ENCODE peak calls at places on chromosomes 11 and 22, in ten cellular contexts. W is MCF 10A, H is heart right ventricle, S is fibroblast of the conjunctiva, G is AML-193, M is NCI-H774, P is GM12865, B is mucosa of descending colon, Z is choroid plexus epithelial cell, L is left kidney. R is an unnamed sample.

GRCh38 chr11:74138021-74138420 is 32.8 kb downstream of the C2CD3 start:
- DNase-seq in W (no peak), H (no peak), S (no peak), G (no peak), M (no peak), P (no peak), B (no peak), Z (peak; percentile 59), L (no peak), R (no peak)

GRCh38 chr11:3616721-3617460 is 24.9 kb downstream of the ART5 start:
- DNase-seq in W (no peak), H (no peak), S (no peak), G (no peak), M (no peak), P (no peak), B (no peak), Z (peak; percentile 66), L (peak; percentile 36), R (no peak)

GRCh38 chr11:86291466-86292262 is 10.4 kb upstream of the HIKESHI start:
- DNase-seq in W (peak; percentile 77), H (no peak), S (peak; percentile 24), G (peak; percentile 64), M (peak; percentile 64), P (peak; percentile 73), B (no peak), Z (peak; percentile 55), L (peak; percentile 78), R (no peak)

GRCh38 chr11:106950067-106950491 is 68.2 kb downstream of the GUCY1A2 start:
- DNase-seq in W (peak; percentile 79), H (no peak), S (no peak), G (no peak), M (peak; percentile 17), P (no peak), B (no peak), Z (no peak), L (no peak), R (no peak)

GRCh38 chr11:12050470-12050891 is 42.1 kb upstream of the DKK3 start:
- DNase-seq in W (no peak), H (no peak), S (peak; percentile 43), G (no peak), M (no peak), P (no peak), B (no peak), Z (peak; percentile 65), L (peak; percentile 20), R (no peak)

GRCh38 chr11:62710001-62710345 is 2.5 kb downstream of the GNG3 start:
- DNase-seq in W (no peak), H (no peak), S (no peak), G (no peak), M (no peak), P (peak; percentile 68), B (no peak), Z (peak; percentile 62), L (no peak), R (no peak)

GRCh38 chr11:3823303-3823702 is 14.9 kb downstream of the PGAP2 start:
- DNase-seq in W (peak; percentile 69), H (no peak), S (peak; percentile 64), G (no peak), M (no peak), P (no peak), B (no peak), Z (peak; percentile 84), L (no peak), R (peak; percentile 57)

GRCh38 chr11:68039526-68040086 is 781 bp downstream of the TCIRG1 start:
- DNase-seq in W (no peak), H (no peak), S (no peak), G (peak; percentile 25), M (no peak), P (no peak), B (peak; percentile 70), Z (no peak), L (no peak), R (no peak)

GRCh38 chr22:44328326-44328725 is 15.6 kb upstream of the SHISAL1 start:
- DNase-seq in W (no peak), H (no peak), S (no peak), G (no peak), M (no peak), P (no peak), B (no peak), Z (no peak), L (no peak), R (no peak)

R was measured in NCI-H226.